ENCODE peak calls at places on chromosomes 16 and 17, in four cellular contexts. One of them, this sample, is unnamed.
A peak's percentile ranks its signal among the peaks of the same experiment; 100 is the strongest.

GRCh38 chr17:43536236-43537088 is 9.7 kb downstream of the ETV4 start:
- DNase-seq in tibial artery: no peak
- DNase-seq in SJCRH30: peak; percentile 57
- DNase-seq in transverse colon: no peak
- DNase-seq in this sample: no peak

GRCh38 chr17:50596191-50597037 is 35.9 kb downstream of the CACNA1G start:
- DNase-seq in tibial artery: no peak
- DNase-seq in SJCRH30: no peak
- DNase-seq in transverse colon: peak; percentile 21
- DNase-seq in this sample: no peak

GRCh38 chr17:31412511-31412910 is 21.0 kb downstream of the RAB11FIP4 start:
- DNase-seq in tibial artery: no peak
- DNase-seq in SJCRH30: no peak
- DNase-seq in transverse colon: no peak
- DNase-seq in this sample: no peak

GRCh38 chr16:87636050-87636684 is 33.9 kb downstream of the JPH3 start:
- DNase-seq in tibial artery: peak; percentile 86
- DNase-seq in SJCRH30: peak; percentile 72
- DNase-seq in transverse colon: peak; percentile 84
- DNase-seq in this sample: peak; percentile 64

GRCh38 chr17:48477235-48477634 is 47.2 kb upstream of the SKAP1 start:
- DNase-seq in tibial artery: no peak
- DNase-seq in SJCRH30: no peak
- DNase-seq in transverse colon: no peak
- DNase-seq in this sample: no peak

GRCh38 chr17:36188891-36189306 is 7.7 kb downstream of the CCL3L1 start:
- DNase-seq in tibial artery: no peak
- DNase-seq in SJCRH30: no peak
- DNase-seq in transverse colon: peak; percentile 45
- DNase-seq in this sample: no peak

GRCh38 chr16:79751785-79752184 is 151.2 kb upstream of the MAF start:
- DNase-seq in tibial artery: peak; percentile 78
- DNase-seq in SJCRH30: no peak
- DNase-seq in transverse colon: peak; percentile 24
- DNase-seq in this sample: no peak

GRCh38 chr17:18960241-18960665 is 8.3 kb downstream of the SLC5A10 start:
- DNase-seq in tibial artery: peak; percentile 67
- DNase-seq in SJCRH30: peak; percentile 52
- DNase-seq in transverse colon: no peak
- DNase-seq in this sample: no peak

GRCh38 chr16:79169239-79169638 is 431.3 kb downstream of the MAF start:
- DNase-seq in tibial artery: no peak
- DNase-seq in SJCRH30: no peak
- DNase-seq in transverse colon: no peak
- DNase-seq in this sample: no peak

GRCh38 chr16:75909746-75910145 is 183.5 kb upstream of the CPHXL start:
- DNase-seq in tibial artery: no peak
- DNase-seq in SJCRH30: no peak
- DNase-seq in transverse colon: no peak
- DNase-seq in this sample: no peak

GRCh38 chr17:1091885-1092284 is 87.9 kb downstream of the ABR start:
- DNase-seq in tibial artery: no peak
- DNase-seq in SJCRH30: no peak
- DNase-seq in transverse colon: no peak
- DNase-seq in this sample: no peak

GRCh38 chr17:77892031-77892430 is 66.5 kb upstream of the TNRC6C start:
- DNase-seq in tibial artery: peak; percentile 53
- DNase-seq in SJCRH30: no peak
- DNase-seq in transverse colon: no peak
- DNase-seq in this sample: no peak

GRCh38 chr17:50209472-50210248 is 8.2 kb upstream of the COL1A1 start:
- DNase-seq in tibial artery: peak; percentile 95
- DNase-seq in SJCRH30: peak; percentile 88
- DNase-seq in transverse colon: peak; percentile 84
- DNase-seq in this sample: no peak

GRCh38 chr16:11249233-11250061 is 6.6 kb downstream of the SOCS1 start:
- DNase-seq in tibial artery: no peak
- DNase-seq in SJCRH30: no peak
- DNase-seq in transverse colon: no peak
- DNase-seq in this sample: no peak

GRCh38 chr16:88584676-88585075 is 14.5 kb downstream of the ZC3H18 start:
- DNase-seq in tibial artery: no peak
- DNase-seq in SJCRH30: no peak
- DNase-seq in transverse colon: no peak
- DNase-seq in this sample: no peak

GRCh38 chr16:85033153-85033552 is 5.6 kb downstream of the KIAA0513 start:
- DNase-seq in tibial artery: no peak
- DNase-seq in SJCRH30: no peak
- DNase-seq in transverse colon: no peak
- DNase-seq in this sample: no peak

GRCh38 chr16:79598341-79599181 is 2.0 kb downstream of the MAF start:
- DNase-seq in tibial artery: peak; percentile 81
- DNase-seq in SJCRH30: peak; percentile 83
- DNase-seq in transverse colon: peak; percentile 41
- DNase-seq in this sample: peak; percentile 47

GRCh38 chr16:75591001-75591852 is 25.0 kb downstream of the GABARAPL2 start:
- DNase-seq in tibial artery: peak; percentile 77
- DNase-seq in SJCRH30: no peak
- DNase-seq in transverse colon: peak; percentile 31
- DNase-seq in this sample: peak; percentile 36

GRCh38 chr16:57985204-57986121 is 14.5 kb upstream of the CNGB1 start:
- DNase-seq in tibial artery: no peak
- DNase-seq in SJCRH30: no peak
- DNase-seq in transverse colon: no peak
- DNase-seq in this sample: no peak

GRCh38 chr17:66476014-66476413 is 173.6 kb downstream of the PRKCA start:
- DNase-seq in tibial artery: no peak
- DNase-seq in SJCRH30: no peak
- DNase-seq in transverse colon: no peak
- DNase-seq in this sample: no peak

GRCh38 chr17:32341857-32342602 is at the start of gene C17orf75:
- DNase-seq in tibial artery: peak; percentile 87
- DNase-seq in SJCRH30: peak; percentile 89
- DNase-seq in transverse colon: peak; percentile 82
- DNase-seq in this sample: peak; percentile 64

GRCh38 chr16:23131036-23131435 is 18.2 kb downstream of the USP31 start:
- DNase-seq in tibial artery: no peak
- DNase-seq in SJCRH30: no peak
- DNase-seq in transverse colon: no peak
- DNase-seq in this sample: no peak

GRCh38 chr17:61389670-61390478 is 9.8 kb upstream of the TBX2 start:
- DNase-seq in tibial artery: no peak
- DNase-seq in SJCRH30: no peak
- DNase-seq in transverse colon: peak; percentile 40
- DNase-seq in this sample: no peak

GRCh38 chr17:15944720-15945492 is at the start of gene ADORA2B:
- DNase-seq in tibial artery: no peak
- DNase-seq in SJCRH30: peak; percentile 92
- DNase-seq in transverse colon: peak; percentile 76
- DNase-seq in this sample: peak; percentile 40

GRCh38 chr17:17269926-17270773 is 10.9 kb downstream of the COPS3 start:
- DNase-seq in tibial artery: no peak
- DNase-seq in SJCRH30: no peak
- DNase-seq in transverse colon: no peak
- DNase-seq in this sample: no peak

GRCh38 chr16:65032397-65032796 is 89.5 kb downstream of the CDH11 start:
- DNase-seq in tibial artery: no peak
- DNase-seq in SJCRH30: no peak
- DNase-seq in transverse colon: no peak
- DNase-seq in this sample: no peak

GRCh38 chr17:62627904-62628603 is 584 bp downstream of the MRC2 start:
- DNase-seq in tibial artery: peak; percentile 83
- DNase-seq in SJCRH30: peak; percentile 36
- DNase-seq in transverse colon: peak; percentile 28
- DNase-seq in this sample: peak; percentile 45

GRCh38 chr17:82031885-82032627 is 578 bp downstream of the RAC3 start:
- DNase-seq in tibial artery: no peak
- DNase-seq in SJCRH30: no peak
- DNase-seq in transverse colon: peak; percentile 80
- DNase-seq in this sample: no peak

GRCh38 chr16:97822-98221 is 19.8 kb downstream of the MPG start:
- DNase-seq in tibial artery: no peak
- DNase-seq in SJCRH30: no peak
- DNase-seq in transverse colon: no peak
- DNase-seq in this sample: no peak

GRCh38 chr16:102060-102855 is 24.2 kb downstream of the MPG start:
- DNase-seq in tibial artery: peak; percentile 98
- DNase-seq in SJCRH30: peak; percentile 45
- DNase-seq in transverse colon: no peak
- DNase-seq in this sample: peak; percentile 41

GRCh38 chr16:101586-101985 is 23.6 kb downstream of the MPG start:
- DNase-seq in tibial artery: peak; percentile 72
- DNase-seq in SJCRH30: no peak
- DNase-seq in transverse colon: no peak
- DNase-seq in this sample: no peak

GRCh38 chr16:104355-104754 is 26.3 kb downstream of the MPG start:
- DNase-seq in tibial artery: no peak
- DNase-seq in SJCRH30: no peak
- DNase-seq in transverse colon: no peak
- DNase-seq in this sample: no peak

GRCh38 chr16:100989-101388 is 23.0 kb downstream of the MPG start:
- DNase-seq in tibial artery: no peak
- DNase-seq in SJCRH30: no peak
- DNase-seq in transverse colon: no peak
- DNase-seq in this sample: no peak
- H3K27ac ChIP-seq in tibial artery: peak overlapping the region; percentile 90
- H3K27ac ChIP-seq in SJCRH30: no peak overlapping the region
- H3K27ac ChIP-seq in transverse colon: no peak overlapping the region
- H3K27ac ChIP-seq in this sample: peak overlapping the region; percentile 85

DNA sequence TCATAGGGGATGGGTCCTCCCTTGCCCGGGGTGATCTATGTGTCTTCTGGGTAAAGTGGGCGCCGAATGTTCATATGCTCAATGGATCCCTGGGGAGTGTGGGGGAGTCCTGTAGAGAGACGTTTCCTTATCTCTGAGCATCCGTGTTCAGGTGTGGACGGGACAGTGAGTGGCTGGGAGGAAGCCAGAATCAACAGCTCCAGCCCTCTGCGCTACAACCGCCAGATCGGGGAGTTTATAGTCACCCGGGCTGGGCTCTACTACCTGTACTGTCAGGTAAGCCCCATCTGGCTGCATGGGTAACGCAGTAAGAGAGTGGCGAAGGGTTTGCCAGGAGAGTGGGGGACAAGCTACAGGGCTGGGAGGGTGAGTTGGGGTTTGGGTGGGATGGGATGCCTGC is 1.9 kb upstream of the TNFSF13 start:
- DNase-seq in tibial artery: no peak
- DNase-seq in SJCRH30: no peak
- DNase-seq in transverse colon: peak; percentile 76
- DNase-seq in this sample: no peak
- H3K27ac ChIP-seq in tibial artery: peak overlapping the region; percentile 95
- H3K27ac ChIP-seq in SJCRH30: no peak overlapping the region
- H3K27ac ChIP-seq in transverse colon: peak overlapping the region; percentile 98
- H3K27ac ChIP-seq in this sample: no peak overlapping the region

GRCh38 chr16:81806696-81807095 is 27.6 kb downstream of the PLCG2 start:
- DNase-seq in tibial artery: no peak
- DNase-seq in SJCRH30: no peak
- DNase-seq in transverse colon: no peak
- DNase-seq in this sample: no peak
- H3K27ac ChIP-seq in tibial artery: no peak overlapping the region
- H3K27ac ChIP-seq in SJCRH30: no peak overlapping the region
- H3K27ac ChIP-seq in transverse colon: no peak overlapping the region
- H3K27ac ChIP-seq in this sample: no peak overlapping the region

GRCh38 chr16:72561-73537 is at the start of gene RHBDF1:
- DNase-seq in tibial artery: no peak
- DNase-seq in SJCRH30: peak; percentile 44
- DNase-seq in transverse colon: peak; percentile 73
- DNase-seq in this sample: no peak

GRCh38 chr16:75580-76501 is 2.2 kb upstream of the MPG start:
- DNase-seq in tibial artery: peak; percentile 93
- DNase-seq in SJCRH30: peak; percentile 71
- DNase-seq in transverse colon: peak; percentile 71
- DNase-seq in this sample: no peak

GRCh38 chr16:71540-72341 is 690 bp downstream of the RHBDF1 start:
- DNase-seq in tibial artery: peak; percentile 93
- DNase-seq in SJCRH30: peak; percentile 85
- DNase-seq in transverse colon: peak; percentile 79
- DNase-seq in this sample: no peak

GRCh38 chr16:74437-75318 is 2.2 kb upstream of the RHBDF1 start:
- DNase-seq in tibial artery: no peak
- DNase-seq in SJCRH30: no peak
- DNase-seq in transverse colon: no peak
- DNase-seq in this sample: no peak

GRCh38 chr16:74025-74424 is 1.6 kb upstream of the RHBDF1 start:
- DNase-seq in tibial artery: no peak
- DNase-seq in SJCRH30: no peak
- DNase-seq in transverse colon: no peak
- DNase-seq in this sample: no peak
- H3K27ac ChIP-seq in tibial artery: peak overlapping the region; percentile 93
- H3K27ac ChIP-seq in SJCRH30: no peak overlapping the region
- H3K27ac ChIP-seq in transverse colon: peak overlapping the region; percentile 91
- H3K27ac ChIP-seq in this sample: no peak overlapping the region

DNA sequence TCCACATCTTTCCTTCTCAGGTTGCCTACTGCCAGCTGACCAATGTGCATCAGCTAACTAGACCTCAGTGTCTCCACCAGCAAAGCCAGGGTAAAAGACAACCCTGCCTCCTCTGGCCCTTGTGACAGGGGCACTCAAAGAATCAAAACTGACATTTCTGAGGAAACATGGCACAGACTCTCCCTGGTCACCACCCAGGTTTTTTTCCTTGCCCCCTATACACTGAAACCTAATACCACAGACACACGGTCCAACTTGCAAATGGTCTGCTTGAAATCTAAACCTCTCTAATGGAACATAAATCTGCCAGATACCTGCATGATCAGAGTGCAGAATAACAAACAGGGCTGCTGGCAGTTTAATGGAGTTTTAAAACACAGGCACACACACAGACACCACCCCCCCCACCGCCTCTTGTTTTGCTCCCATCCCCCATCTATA is 19.5 kb upstream of the CORO6 start:
- DNase-seq in tibial artery: no peak
- DNase-seq in SJCRH30: no peak
- DNase-seq in transverse colon: no peak
- DNase-seq in this sample: no peak
- H3K27ac ChIP-seq in tibial artery: no peak overlapping the region
- H3K27ac ChIP-seq in SJCRH30: no peak overlapping the region
- H3K27ac ChIP-seq in transverse colon: no peak overlapping the region
- H3K27ac ChIP-seq in this sample: no peak overlapping the region

GRCh38 chr17:4945176-4945943 is 3.0 kb downstream of the PFN1 start:
- DNase-seq in tibial artery: peak; percentile 92
- DNase-seq in SJCRH30: peak; percentile 81
- DNase-seq in transverse colon: peak; percentile 88
- DNase-seq in this sample: no peak
- H3K27ac ChIP-seq in tibial artery: peak overlapping the region; percentile 95
- H3K27ac ChIP-seq in SJCRH30: peak overlapping the region; percentile 98
- H3K27ac ChIP-seq in transverse colon: peak overlapping the region; percentile 99
- H3K27ac ChIP-seq in this sample: no peak overlapping the region

GRCh38 chr17:4035081-4035680 is 70.9 kb upstream of the ATP2A3 start:
- DNase-seq in tibial artery: no peak
- DNase-seq in SJCRH30: no peak
- DNase-seq in transverse colon: no peak
- DNase-seq in this sample: no peak
- H3K27ac ChIP-seq in tibial artery: no peak overlapping the region
- H3K27ac ChIP-seq in SJCRH30: no peak overlapping the region
- H3K27ac ChIP-seq in transverse colon: no peak overlapping the region
- H3K27ac ChIP-seq in this sample: no peak overlapping the region